ENCODE peak calls at places on chromosomes 6 and 20, in ten cellular contexts. One of them, this sample, is unnamed.

GRCh38 chr6:56324396-56324795 is 77.0 kb upstream of the COL21A1 start:
- DNase-seq in transverse colon: no peak
- DNase-seq in naive thymus-derived CD4-positive, alpha-beta T cell: no peak
- DNase-seq in upper lobe of right lung: no peak
- DNase-seq in AG04450: no peak
- DNase-seq in IMR-90: no peak
- DNase-seq in iPS DF 6.9: no peak
- DNase-seq in thoracic aorta: no peak
- DNase-seq in body of pancreas: no peak
- DNase-seq in colonic mucosa: no peak
- DNase-seq in this sample: no peak

GRCh38 chr6:73521351-73522254 is 771 bp upstream of the EEF1A1 start:
- DNase-seq in transverse colon: no peak
- DNase-seq in body of pancreas: peak; percentile 79
- DNase-seq in iPS DF 6.9: no peak
- DNase-seq in colonic mucosa: no peak
- DNase-seq in naive thymus-derived CD4-positive, alpha-beta T cell: no peak
- DNase-seq in IMR-90: peak; percentile 91
- DNase-seq in upper lobe of right lung: peak; percentile 91
- DNase-seq in AG04450: peak; percentile 64
- DNase-seq in thoracic aorta: peak; percentile 21
- DNase-seq in this sample: no peak

GRCh38 chr6:150189176-150189575 is 46.3 kb downstream of the PPP1R14C start:
- DNase-seq in naive thymus-derived CD4-positive, alpha-beta T cell: no peak
- DNase-seq in IMR-90: no peak
- DNase-seq in upper lobe of right lung: no peak
- DNase-seq in transverse colon: peak; percentile 52
- DNase-seq in colonic mucosa: peak; percentile 69
- DNase-seq in body of pancreas: no peak
- DNase-seq in AG04450: no peak
- DNase-seq in iPS DF 6.9: no peak
- DNase-seq in thoracic aorta: no peak
- DNase-seq in this sample: no peak

GRCh38 chr20:1776608-1777475 is 118.4 kb upstream of the SIRPA start:
- DNase-seq in body of pancreas: peak; percentile 89
- DNase-seq in thoracic aorta: peak; percentile 59
- DNase-seq in naive thymus-derived CD4-positive, alpha-beta T cell: peak; percentile 76
- DNase-seq in transverse colon: peak; percentile 88
- DNase-seq in AG04450: peak; percentile 83
- DNase-seq in upper lobe of right lung: peak; percentile 90
- DNase-seq in colonic mucosa: peak; percentile 89
- DNase-seq in iPS DF 6.9: peak; percentile 76
- DNase-seq in IMR-90: peak; percentile 87
- DNase-seq in this sample: peak; percentile 69

GRCh38 chr20:34536798-34537394 is 20.7 kb downstream of the DYNLRB1 start:
- DNase-seq in IMR-90: no peak
- DNase-seq in transverse colon: peak; percentile 66
- DNase-seq in AG04450: no peak
- DNase-seq in iPS DF 6.9: no peak
- DNase-seq in upper lobe of right lung: no peak
- DNase-seq in thoracic aorta: no peak
- DNase-seq in colonic mucosa: peak; percentile 71
- DNase-seq in body of pancreas: peak; percentile 72
- DNase-seq in naive thymus-derived CD4-positive, alpha-beta T cell: peak; percentile 28
- DNase-seq in this sample: no peak

GRCh38 chr6:160767019-160767646 is 65.1 kb downstream of the PLG start:
- DNase-seq in naive thymus-derived CD4-positive, alpha-beta T cell: peak; percentile 25
- DNase-seq in thoracic aorta: no peak
- DNase-seq in body of pancreas: peak; percentile 80
- DNase-seq in iPS DF 6.9: no peak
- DNase-seq in colonic mucosa: peak; percentile 55
- DNase-seq in AG04450: no peak
- DNase-seq in upper lobe of right lung: peak; percentile 85
- DNase-seq in IMR-90: no peak
- DNase-seq in transverse colon: peak; percentile 61
- DNase-seq in this sample: peak; percentile 7

GRCh38 chr20:7085448-7085847 is 318.0 kb downstream of the BMP2 start:
- DNase-seq in AG04450: no peak
- DNase-seq in IMR-90: no peak
- DNase-seq in iPS DF 6.9: no peak
- DNase-seq in colonic mucosa: peak; percentile 39
- DNase-seq in naive thymus-derived CD4-positive, alpha-beta T cell: no peak
- DNase-seq in thoracic aorta: no peak
- DNase-seq in body of pancreas: no peak
- DNase-seq in upper lobe of right lung: no peak
- DNase-seq in transverse colon: peak; percentile 28
- DNase-seq in this sample: no peak

GRCh38 chr6:7818480-7819165 is 92.0 kb downstream of the TXNDC5 start:
- DNase-seq in iPS DF 6.9: no peak
- DNase-seq in upper lobe of right lung: no peak
- DNase-seq in IMR-90: no peak
- DNase-seq in transverse colon: no peak
- DNase-seq in colonic mucosa: no peak
- DNase-seq in AG04450: no peak
- DNase-seq in body of pancreas: no peak
- DNase-seq in thoracic aorta: no peak
- DNase-seq in naive thymus-derived CD4-positive, alpha-beta T cell: no peak
- DNase-seq in this sample: no peak

GRCh38 chr6:10369896-10370295 is 45.0 kb downstream of the TFAP2A start:
- DNase-seq in iPS DF 6.9: no peak
- DNase-seq in colonic mucosa: no peak
- DNase-seq in thoracic aorta: no peak
- DNase-seq in body of pancreas: no peak
- DNase-seq in naive thymus-derived CD4-positive, alpha-beta T cell: no peak
- DNase-seq in IMR-90: peak; percentile 41
- DNase-seq in AG04450: no peak
- DNase-seq in upper lobe of right lung: no peak
- DNase-seq in transverse colon: no peak
- DNase-seq in this sample: no peak
- H3K27ac ChIP-seq in iPS DF 6.9: no peak overlapping the region
- H3K27ac ChIP-seq in colonic mucosa: no peak overlapping the region
- H3K27ac ChIP-seq in thoracic aorta: no peak overlapping the region
- H3K27ac ChIP-seq in body of pancreas: no peak overlapping the region
- H3K27ac ChIP-seq in naive thymus-derived CD4-positive, alpha-beta T cell: no peak overlapping the region
- H3K27ac ChIP-seq in IMR-90: no peak overlapping the region
- H3K27ac ChIP-seq in AG04450: no peak overlapping the region
- H3K27ac ChIP-seq in upper lobe of right lung: no peak overlapping the region
- H3K27ac ChIP-seq in transverse colon: no peak overlapping the region
- H3K27ac ChIP-seq in this sample: no peak overlapping the region

GRCh38 chr6:26125015-26125690 is 37.9 kb downstream of the HFE start:
- DNase-seq in AG04450: no peak
- DNase-seq in upper lobe of right lung: no peak
- DNase-seq in colonic mucosa: no peak
- DNase-seq in naive thymus-derived CD4-positive, alpha-beta T cell: peak; percentile 51
- DNase-seq in iPS DF 6.9: no peak
- DNase-seq in IMR-90: no peak
- DNase-seq in transverse colon: peak; percentile 35
- DNase-seq in thoracic aorta: no peak
- DNase-seq in body of pancreas: peak; percentile 47
- DNase-seq in this sample: peak; percentile 20

GRCh38 chr6:26122793-26123674 is 35.8 kb downstream of the HFE start:
- DNase-seq in iPS DF 6.9: peak; percentile 97
- DNase-seq in transverse colon: peak; percentile 97
- DNase-seq in upper lobe of right lung: peak; percentile 90
- DNase-seq in colonic mucosa: peak; percentile 97
- DNase-seq in AG04450: peak; percentile 93
- DNase-seq in thoracic aorta: peak; percentile 78
- DNase-seq in IMR-90: peak; percentile 99
- DNase-seq in naive thymus-derived CD4-positive, alpha-beta T cell: peak; percentile 98
- DNase-seq in body of pancreas: peak; percentile 98
- DNase-seq in this sample: peak; percentile 83

GRCh38 chr6:26126394-26127221 is 39.4 kb downstream of the HFE start:
- DNase-seq in AG04450: no peak
- DNase-seq in body of pancreas: no peak
- DNase-seq in IMR-90: peak; percentile 43
- DNase-seq in upper lobe of right lung: no peak
- DNase-seq in colonic mucosa: no peak
- DNase-seq in thoracic aorta: no peak
- DNase-seq in naive thymus-derived CD4-positive, alpha-beta T cell: no peak
- DNase-seq in transverse colon: peak; percentile 26
- DNase-seq in iPS DF 6.9: no peak
- DNase-seq in this sample: no peak

GRCh38 chr6:26123675-26124549 is 36.7 kb downstream of the HFE start:
- DNase-seq in body of pancreas: peak; percentile 97
- DNase-seq in colonic mucosa: peak; percentile 88
- DNase-seq in upper lobe of right lung: peak; percentile 87
- DNase-seq in iPS DF 6.9: peak; percentile 84
- DNase-seq in AG04450: peak; percentile 99
- DNase-seq in naive thymus-derived CD4-positive, alpha-beta T cell: peak; percentile 95
- DNase-seq in thoracic aorta: peak; percentile 74
- DNase-seq in transverse colon: peak; percentile 82
- DNase-seq in IMR-90: peak; percentile 100
- DNase-seq in this sample: peak; percentile 77

DNA sequence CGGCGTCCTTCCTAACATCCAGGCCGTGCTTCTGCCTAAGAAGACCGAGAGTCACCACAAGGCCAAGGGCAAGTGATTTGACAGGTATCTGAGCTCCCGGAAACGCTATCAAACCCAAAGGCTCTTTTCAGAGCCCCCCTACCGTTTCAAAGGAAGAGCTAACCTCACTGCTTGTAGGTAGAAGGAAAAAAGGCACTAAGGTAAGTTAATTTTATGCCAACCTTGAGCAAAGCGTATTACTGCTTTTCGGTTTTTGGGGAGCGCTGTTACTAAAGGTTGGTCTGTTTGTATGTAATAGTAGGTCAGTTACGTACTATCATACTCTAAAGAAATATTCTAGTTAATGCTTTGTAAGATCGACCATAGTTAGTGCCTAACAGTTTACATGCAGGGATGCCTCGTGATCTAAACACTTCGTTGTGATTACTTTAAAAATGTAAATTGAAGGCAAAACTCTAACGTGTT is 37.4 kb downstream of the HFE start:
- DNase-seq in naive thymus-derived CD4-positive, alpha-beta T cell: peak; percentile 65
- DNase-seq in iPS DF 6.9: no peak
- DNase-seq in upper lobe of right lung: no peak
- DNase-seq in body of pancreas: no peak
- DNase-seq in colonic mucosa: no peak
- DNase-seq in thoracic aorta: no peak
- DNase-seq in transverse colon: no peak
- DNase-seq in AG04450: no peak
- DNase-seq in IMR-90: no peak
- DNase-seq in this sample: no peak
- H3K4me3 ChIP-seq in naive thymus-derived CD4-positive, alpha-beta T cell: peak overlapping the region; percentile 94
- H3K4me3 ChIP-seq in iPS DF 6.9: peak overlapping the region; percentile 86
- H3K4me3 ChIP-seq in upper lobe of right lung: peak overlapping the region; percentile 76
- H3K4me3 ChIP-seq in body of pancreas: peak overlapping the region; percentile 71
- H3K4me3 ChIP-seq in colonic mucosa: peak overlapping the region; percentile 73
- H3K4me3 ChIP-seq in thoracic aorta: peak overlapping the region; percentile 89
- H3K4me3 ChIP-seq in transverse colon: peak overlapping the region; percentile 84
- H3K4me3 ChIP-seq in AG04450: peak overlapping the region; percentile 96
- H3K4me3 ChIP-seq in IMR-90: peak overlapping the region; percentile 83
- H3K4me3 ChIP-seq in this sample: peak overlapping the region; percentile 98

GRCh38 chr6:52507557-52508260 is 69.2 kb downstream of the TRAM2 start:
- DNase-seq in body of pancreas: peak; percentile 20
- DNase-seq in thoracic aorta: no peak
- DNase-seq in upper lobe of right lung: no peak
- DNase-seq in colonic mucosa: no peak
- DNase-seq in naive thymus-derived CD4-positive, alpha-beta T cell: no peak
- DNase-seq in transverse colon: no peak
- DNase-seq in iPS DF 6.9: no peak
- DNase-seq in IMR-90: peak; percentile 81
- DNase-seq in AG04450: no peak
- DNase-seq in this sample: no peak
- H3K27ac ChIP-seq in body of pancreas: no peak overlapping the region
- H3K27ac ChIP-seq in thoracic aorta: peak overlapping the region; percentile 15
- H3K27ac ChIP-seq in upper lobe of right lung: no peak overlapping the region
- H3K27ac ChIP-seq in colonic mucosa: no peak overlapping the region
- H3K27ac ChIP-seq in naive thymus-derived CD4-positive, alpha-beta T cell: no peak overlapping the region
- H3K27ac ChIP-seq in transverse colon: no peak overlapping the region
- H3K27ac ChIP-seq in iPS DF 6.9: no peak overlapping the region
- H3K27ac ChIP-seq in IMR-90: no peak overlapping the region
- H3K27ac ChIP-seq in AG04450: no peak overlapping the region
- H3K27ac ChIP-seq in this sample: no peak overlapping the region

DNA sequence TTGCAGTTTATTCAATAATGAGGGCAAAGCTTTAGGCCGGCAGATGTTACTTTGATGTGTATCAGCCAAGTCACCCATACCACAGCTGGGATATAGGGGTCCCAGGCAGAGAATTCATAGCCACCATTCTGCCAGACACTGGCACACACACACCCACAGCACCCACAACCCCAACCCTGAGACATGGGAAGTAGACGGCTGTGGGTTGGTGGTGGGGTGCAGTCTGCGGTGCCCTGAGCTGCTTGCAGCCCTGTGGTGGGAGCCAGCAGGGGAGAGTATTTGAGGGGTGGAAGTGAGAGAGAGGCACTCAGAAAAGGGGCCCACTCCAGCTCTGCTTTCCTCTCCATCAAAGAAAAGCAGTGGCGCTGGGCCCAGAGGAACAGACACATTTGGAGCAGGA is 125.3 kb downstream of the FOXO3 start:
- DNase-seq in IMR-90: no peak
- DNase-seq in colonic mucosa: no peak
- DNase-seq in upper lobe of right lung: no peak
- DNase-seq in AG04450: no peak
- DNase-seq in thoracic aorta: no peak
- DNase-seq in naive thymus-derived CD4-positive, alpha-beta T cell: no peak
- DNase-seq in body of pancreas: no peak
- DNase-seq in iPS DF 6.9: no peak
- DNase-seq in transverse colon: no peak
- DNase-seq in this sample: no peak
- H3K4me3 ChIP-seq in IMR-90: no peak overlapping the region
- H3K4me3 ChIP-seq in colonic mucosa: no peak overlapping the region
- H3K4me3 ChIP-seq in upper lobe of right lung: no peak overlapping the region
- H3K4me3 ChIP-seq in AG04450: no peak overlapping the region
- H3K4me3 ChIP-seq in thoracic aorta: no peak overlapping the region
- H3K4me3 ChIP-seq in naive thymus-derived CD4-positive, alpha-beta T cell: no peak overlapping the region
- H3K4me3 ChIP-seq in body of pancreas: no peak overlapping the region
- H3K4me3 ChIP-seq in iPS DF 6.9: no peak overlapping the region
- H3K4me3 ChIP-seq in transverse colon: no peak overlapping the region
- H3K4me3 ChIP-seq in this sample: no peak overlapping the region

GRCh38 chr6:18406955-18407738 is 20.0 kb downstream of the RNF144B start:
- DNase-seq in AG04450: no peak
- DNase-seq in transverse colon: no peak
- DNase-seq in IMR-90: no peak
- DNase-seq in naive thymus-derived CD4-positive, alpha-beta T cell: no peak
- DNase-seq in thoracic aorta: no peak
- DNase-seq in upper lobe of right lung: no peak
- DNase-seq in body of pancreas: no peak
- DNase-seq in iPS DF 6.9: no peak
- DNase-seq in colonic mucosa: no peak
- DNase-seq in this sample: no peak
- H3K27ac ChIP-seq in AG04450: no peak overlapping the region
- H3K27ac ChIP-seq in transverse colon: no peak overlapping the region
- H3K27ac ChIP-seq in IMR-90: no peak overlapping the region
- H3K27ac ChIP-seq in naive thymus-derived CD4-positive, alpha-beta T cell: no peak overlapping the region
- H3K27ac ChIP-seq in thoracic aorta: no peak overlapping the region
- H3K27ac ChIP-seq in upper lobe of right lung: no peak overlapping the region
- H3K27ac ChIP-seq in body of pancreas: no peak overlapping the region
- H3K27ac ChIP-seq in iPS DF 6.9: no peak overlapping the region
- H3K27ac ChIP-seq in colonic mucosa: no peak overlapping the region
- H3K27ac ChIP-seq in this sample: no peak overlapping the region

This sample was measured in CD8-positive, alpha-beta T cell.